ENCODE peak calls at places on chromosomes 7 and 10, in five cellular contexts. G is endothelial cell of umbilical vein, B is HCT116, X is K562, R is NB4. U is an unnamed sample.

GRCh38 chr10:78852856-78853255 is 215.9 kb upstream of the ZMIZ1 start:
- DNase-seq in G (peak), B (peak), X (peak), R (peak), U (no peak)

GRCh38 chr10:77756319-77757232 is 119.0 kb upstream of the KCNMA1 start:
- DNase-seq in G (peak), B (peak), X (peak), R (peak), U (no peak)

GRCh38 chr10:25498645-25499044 is 323.8 kb downstream of the GPR158 start:
- DNase-seq in G (no peak), B (no peak), X (no peak), R (no peak), U (no peak)

GRCh38 chr10:103633846-103634245 is 140.3 kb downstream of the NEURL1 start:
- DNase-seq in G (no peak), B (no peak), X (no peak), R (no peak), U (no peak)

GRCh38 chr7:142365410-142365842 is 107.6 kb upstream of the PRSS58 start:
- DNase-seq in G (no peak), B (no peak), X (no peak), R (no peak), U (no peak)

GRCh38 chr7:69285856-69286255 is 312.4 kb upstream of the AUTS2 start:
- DNase-seq in G (no peak), B (no peak), X (no peak), R (no peak), U (no peak)

GRCh38 chr10:30062090-30062489 is 2.7 kb upstream of the JCAD start:
- DNase-seq in G (peak), B (no peak), X (no peak), R (peak), U (no peak)

GRCh38 chr7:155774947-155775346 is 37.3 kb downstream of the SHH start:
- DNase-seq in G (no peak), B (no peak), X (no peak), R (no peak), U (no peak)

GRCh38 chr7:101126651-101127459 is at the start of gene SERPINE1:
- DNase-seq in G (peak), B (peak), X (peak), R (peak), U (peak)

GRCh38 chr10:120392671-120393079 is 64.4 kb upstream of the PLPP4 start:
- DNase-seq in G (no peak), B (no peak), X (no peak), R (no peak), U (no peak)

GRCh38 chr10:44983066-44983894 is 4.7 kb upstream of the DEPP1 start:
- DNase-seq in G (no peak), B (no peak), X (no peak), R (no peak), U (no peak)

GRCh38 chr10:44982114-44982460 is 3.5 kb upstream of the DEPP1 start:
- DNase-seq in G (peak), B (no peak), X (no peak), R (no peak), U (no peak)

GRCh38 chr10:44983895-44984278 is 5.3 kb upstream of the DEPP1 start:
- DNase-seq in G (no peak), B (no peak), X (no peak), R (no peak), U (no peak)

GRCh38 chr10:44981172-44982113 is 2.8 kb upstream of the DEPP1 start:
- DNase-seq in G (peak), B (peak), X (no peak), R (peak), U (no peak)

DNA sequence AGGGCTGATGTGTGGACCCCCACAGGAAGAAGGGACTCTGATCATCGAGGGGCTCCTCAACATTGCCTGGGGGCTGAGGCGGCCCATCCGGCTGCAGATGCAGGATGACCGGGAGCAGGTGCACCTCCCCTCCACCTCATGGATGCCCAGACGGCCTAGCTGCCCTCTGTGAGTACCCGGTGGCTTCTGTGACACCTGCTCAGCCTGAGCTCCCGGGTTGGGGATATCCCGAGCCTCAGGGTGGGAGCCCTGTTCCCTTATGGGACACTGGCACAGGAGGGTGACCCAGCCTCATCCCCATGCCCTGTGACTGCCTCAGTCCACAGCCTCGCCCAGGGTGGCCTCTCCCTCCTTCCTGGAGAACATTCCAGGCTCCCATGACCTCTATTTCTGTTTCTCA is 3.9 kb upstream of the DEPP1 start:
- DNase-seq in G (no peak), B (no peak), X (no peak), R (no peak), U (no peak)
- TF ChIP-seq MAX in G (no peak), B (no peak), X (no peak), R (no peak), U (no peak)

GRCh38 chr7:50712527-50713356 is 70.0 kb downstream of the GRB10 start:
- DNase-seq in G (no peak), B (no peak), X (no peak), R (no peak), U (no peak)

GRCh38 chr7:50709151-50709550 is 73.5 kb downstream of the GRB10 start:
- DNase-seq in G (no peak), B (no peak), X (no peak), R (no peak), U (no peak)

GRCh38 chr7:50713357-50713965 is 69.2 kb downstream of the GRB10 start:
- DNase-seq in G (no peak), B (no peak), X (no peak), R (no peak), U (no peak)

GRCh38 chr7:50711271-50712175 is 71.2 kb downstream of the GRB10 start:
- DNase-seq in G (no peak), B (no peak), X (no peak), R (no peak), U (no peak)

DNA sequence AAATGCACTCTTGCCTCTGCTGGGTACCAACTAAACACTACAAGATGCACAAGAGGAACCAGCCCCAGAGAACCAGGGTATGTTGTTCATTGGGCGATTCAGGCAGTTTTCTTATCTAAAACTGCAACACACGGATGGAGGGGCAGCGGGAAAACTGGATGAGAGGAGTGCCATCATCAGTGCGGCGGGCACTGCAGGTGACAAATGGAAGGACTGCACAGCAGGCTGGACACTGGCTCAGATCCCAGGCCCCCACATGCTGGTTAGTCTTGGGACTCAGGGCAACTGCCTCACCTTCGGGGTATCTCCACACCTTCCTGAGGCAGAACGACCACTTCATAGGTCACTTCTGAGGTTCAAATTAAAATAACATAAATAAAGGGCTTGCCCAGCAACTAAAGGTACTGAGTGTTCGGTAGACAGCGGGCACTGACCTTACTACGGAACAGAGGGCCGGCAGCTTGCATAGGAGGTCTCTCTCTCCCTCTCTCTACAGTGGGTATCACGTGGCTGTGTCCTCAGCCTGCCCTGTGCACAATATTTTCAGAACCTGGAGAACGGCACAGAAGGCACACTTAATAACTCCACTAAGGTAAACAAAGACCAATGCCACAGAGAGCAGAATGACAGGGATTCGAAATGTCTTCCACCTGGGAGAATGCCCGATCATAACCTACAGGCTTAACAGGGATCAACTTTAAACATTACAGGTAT is 72.1 kb downstream of the GRB10 start:
- DNase-seq in G (no peak), B (no peak), X (no peak), R (no peak), U (no peak)
- TF ChIP-seq MAX in G (no peak), B (no peak), X (no peak), R (no peak), U (no peak)

DNA sequence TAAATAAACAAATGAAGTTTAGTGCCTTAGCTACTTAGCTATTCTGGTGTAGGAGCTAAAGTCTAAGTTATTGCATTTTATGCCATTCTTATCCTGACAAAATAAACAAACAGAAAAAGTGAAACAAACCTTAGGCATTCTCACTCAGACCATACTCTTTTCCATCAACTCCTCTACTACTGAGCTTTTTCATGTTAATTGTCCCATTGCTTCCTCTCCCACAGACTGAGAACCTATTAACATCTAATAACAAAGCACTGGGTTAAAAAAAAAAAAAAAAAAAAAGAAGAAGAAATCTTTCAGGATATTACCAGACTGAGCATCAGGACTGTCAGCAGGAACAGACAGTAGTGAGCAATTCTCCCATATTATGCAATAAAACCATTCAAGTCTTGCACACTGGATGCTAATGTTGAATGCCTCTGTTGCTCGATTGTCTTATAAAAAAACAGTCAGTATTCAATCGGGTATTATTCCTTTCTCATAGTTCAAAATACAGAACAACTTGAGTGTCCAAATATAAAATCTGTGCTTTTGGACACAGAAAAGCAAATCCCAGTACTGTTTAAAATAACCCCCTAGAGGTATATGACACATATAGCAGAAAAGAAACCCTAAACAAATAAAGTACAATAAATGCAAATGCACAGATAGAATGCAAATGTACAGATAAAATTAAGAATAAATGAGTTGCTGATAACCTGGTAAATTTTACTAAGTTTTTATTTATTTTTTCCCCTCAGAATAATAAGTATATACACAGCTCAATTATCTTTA is 531.4 kb upstream of the LRRTM3 start:
- DNase-seq in G (no peak), B (no peak), X (no peak), R (no peak), U (no peak)
- TF ChIP-seq MAX in G (no peak), B (no peak), X (no peak), R (no peak), U (no peak)

DNA sequence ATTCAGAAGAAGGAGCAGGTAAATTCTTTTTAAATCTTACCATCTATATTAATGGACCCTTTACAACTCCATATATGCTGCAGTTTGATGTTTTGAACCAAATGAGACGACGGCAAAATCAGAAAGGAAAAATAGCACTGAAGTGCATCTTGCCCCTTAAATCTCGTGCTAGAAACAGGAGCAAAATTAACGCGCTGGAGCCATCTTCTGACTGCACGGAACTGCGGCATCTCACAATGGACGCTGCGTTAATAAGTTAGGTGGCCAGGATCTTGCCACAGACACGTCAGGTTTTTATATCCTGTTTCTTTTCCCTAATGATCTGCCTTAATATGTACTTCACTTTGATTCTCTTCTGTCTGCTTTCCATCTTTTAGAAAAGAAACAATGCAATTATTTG is 354.5 kb downstream of the TFEC start:
- DNase-seq in G (peak), B (peak), X (peak), R (peak), U (no peak)
- TF ChIP-seq MAX in G (no peak), B (no peak), X (no peak), R (no peak), U (no peak)

DNA sequence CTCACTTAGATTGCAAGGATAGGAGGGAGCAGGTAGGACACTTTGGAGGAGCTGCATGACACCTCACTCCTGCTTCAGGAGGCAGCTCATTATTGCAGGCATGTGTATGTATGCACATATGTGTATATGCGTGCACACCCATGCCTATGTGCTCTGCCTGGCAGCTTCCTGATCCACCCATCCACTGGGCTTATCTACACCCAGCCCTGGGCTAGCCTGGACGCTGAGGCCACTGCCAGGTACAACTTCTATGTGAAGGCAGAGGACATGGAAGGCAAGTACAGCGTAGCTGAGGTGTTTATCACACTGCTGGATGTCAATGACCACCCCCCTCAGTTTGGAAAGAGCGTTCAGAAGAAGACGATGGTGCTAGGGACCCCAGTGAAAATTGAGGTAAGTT is 13.3 kb downstream of the LRIT2 start:
- DNase-seq in G (no peak), B (no peak), X (no peak), R (no peak), U (no peak)
- TF ChIP-seq MAX in G (no peak), B (no peak), X (no peak), R (no peak), U (no peak)

GRCh38 chr7:24318326-24318725 is 34.3 kb downstream of the NPY start:
- DNase-seq in G (no peak), B (peak), X (peak), R (peak), U (no peak)
- TF ChIP-seq MAX in G (no peak), B (no peak), X (no peak), R (no peak), U (no peak)

GRCh38 chr7:80764132-80764531 is 125.7 kb downstream of the CD36 start:
- DNase-seq in G (no peak), B (no peak), X (no peak), R (no peak), U (no peak)
- TF ChIP-seq MAX in G (no peak), B (no peak), X (no peak), R (no peak), U (no peak)

DNA sequence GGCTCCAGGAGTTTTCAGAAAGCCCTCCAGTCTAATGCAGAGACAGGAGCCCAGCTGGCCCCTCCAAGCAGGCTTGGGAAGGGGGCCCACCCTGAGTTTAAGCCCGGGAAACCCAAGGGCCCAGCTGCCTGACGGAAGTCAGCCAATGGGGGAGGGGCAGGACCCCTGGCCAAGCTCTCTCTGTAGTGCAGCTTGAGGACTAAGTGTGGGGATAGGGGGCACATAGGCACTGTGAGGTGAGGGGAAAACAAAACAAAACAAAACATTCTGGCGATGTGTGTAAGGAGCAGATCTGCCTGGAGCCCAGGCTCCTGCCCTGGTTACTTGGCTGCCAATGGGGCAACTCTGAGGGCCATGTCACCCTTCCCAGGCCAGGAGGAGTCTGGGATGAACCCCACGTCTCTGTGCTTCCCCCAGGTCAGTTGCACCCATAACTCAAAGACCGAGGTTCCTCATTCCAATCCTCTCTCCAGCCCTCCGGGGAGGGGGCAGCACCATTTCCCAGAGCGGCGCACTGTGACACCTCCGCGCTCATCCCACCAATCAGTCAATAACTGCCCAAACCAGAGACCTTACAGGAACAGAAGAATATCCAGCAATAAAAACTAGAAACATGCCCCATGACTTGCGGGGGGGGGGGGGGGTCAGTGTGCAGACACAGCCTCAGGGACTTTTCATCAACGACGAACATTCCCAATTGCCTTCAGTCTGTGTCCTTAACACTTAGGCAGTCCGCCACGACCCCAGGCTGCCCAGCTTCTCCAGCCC is 1.7 kb downstream of the CXCL12 start:
- DNase-seq in G (no peak), B (no peak), X (no peak), R (no peak), U (no peak)
- TF ChIP-seq MAX in G (no peak), B (no peak), X (no peak), R (no peak), U (no peak)

GRCh38 chr7:572013-572667 is 52.5 kb upstream of the PDGFA start:
- DNase-seq in G (no peak), B (no peak), X (no peak), R (no peak), U (no peak)
- TF ChIP-seq MAX in G (no peak), B (no peak), X (no peak), R (no peak), U (no peak)

DNA sequence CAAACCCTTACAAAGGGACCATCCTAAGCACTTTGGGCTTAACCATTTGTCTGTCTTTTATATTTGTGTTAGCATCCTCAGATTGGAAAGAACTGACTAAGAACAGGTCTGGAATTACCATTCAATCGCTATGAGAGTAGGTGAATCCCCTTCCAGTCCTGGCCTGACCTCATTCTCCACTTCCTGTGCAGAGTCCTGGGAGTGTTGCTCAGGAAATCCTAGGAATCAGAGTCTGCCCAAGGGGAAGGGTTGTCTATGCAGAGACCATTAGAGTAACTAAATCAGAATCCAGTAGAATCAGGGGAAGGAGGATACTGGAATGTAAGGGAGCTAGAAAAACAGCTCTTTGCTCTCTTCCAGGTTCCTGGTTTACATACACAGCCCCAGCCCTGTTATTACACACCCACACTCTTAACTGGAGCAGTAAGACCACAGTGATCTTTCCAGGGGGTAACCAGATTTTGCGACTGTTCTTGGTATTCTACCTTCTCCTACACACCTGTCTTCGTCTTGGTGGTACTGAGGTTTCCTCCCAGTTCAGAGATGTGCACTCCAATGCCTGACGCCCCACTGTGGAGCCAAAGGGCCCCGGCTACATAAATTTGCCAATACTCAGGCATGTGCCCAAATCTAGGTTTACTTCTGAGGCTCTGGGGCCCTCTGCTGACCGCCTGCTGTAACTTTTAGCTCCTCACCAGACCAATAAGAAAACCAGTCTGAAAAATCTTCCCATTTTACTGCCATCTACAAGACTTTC is 103.7 kb downstream of the RNF216 start:
- DNase-seq in G (peak), B (peak), X (peak), R (peak), U (no peak)
- TF ChIP-seq MAX in G (no peak), B (no peak), X (peak), R (no peak), U (no peak)

U was measured in GM12878.